ENCODE peak calls at places on chromosomes 2 and 18, in ten cellular contexts. One of them, this sample, is unnamed.

GRCh38 chr2:96408631-96409542 is 73.3 kb downstream of the NCAPH start:
- DNase-seq in psoas muscle: no peak
- DNase-seq in OCI-LY7: peak; percentile 10
- DNase-seq in mesendoderm: no peak
- DNase-seq in endodermal cell: no peak
- DNase-seq in heart right ventricle: peak; percentile 76
- DNase-seq in body of pancreas: peak; percentile 72
- DNase-seq in right cardiac atrium: peak; percentile 84
- DNase-seq in dorsolateral prefrontal cortex: peak; percentile 87
- DNase-seq in uterus: peak; percentile 61
- DNase-seq in this sample: no peak

GRCh38 chr2:27765621-27766286 is 5.8 kb upstream of the MRPL33 start:
- DNase-seq in mesendoderm: no peak
- DNase-seq in body of pancreas: peak; percentile 87
- DNase-seq in psoas muscle: peak; percentile 76
- DNase-seq in OCI-LY7: no peak
- DNase-seq in right cardiac atrium: peak; percentile 70
- DNase-seq in endodermal cell: no peak
- DNase-seq in uterus: peak; percentile 43
- DNase-seq in heart right ventricle: peak; percentile 39
- DNase-seq in dorsolateral prefrontal cortex: no peak
- DNase-seq in this sample: no peak

GRCh38 chr2:9663008-9663879 is 32.4 kb upstream of the YWHAQ start:
- DNase-seq in dorsolateral prefrontal cortex: no peak
- DNase-seq in right cardiac atrium: no peak
- DNase-seq in OCI-LY7: no peak
- DNase-seq in psoas muscle: no peak
- DNase-seq in uterus: no peak
- DNase-seq in mesendoderm: no peak
- DNase-seq in endodermal cell: no peak
- DNase-seq in heart right ventricle: no peak
- DNase-seq in body of pancreas: no peak
- DNase-seq in this sample: no peak

GRCh38 chr18:48905541-48905940 is 45.2 kb downstream of the SMAD7 start:
- DNase-seq in psoas muscle: no peak
- DNase-seq in body of pancreas: no peak
- DNase-seq in dorsolateral prefrontal cortex: no peak
- DNase-seq in endodermal cell: no peak
- DNase-seq in OCI-LY7: no peak
- DNase-seq in mesendoderm: no peak
- DNase-seq in heart right ventricle: no peak
- DNase-seq in right cardiac atrium: no peak
- DNase-seq in uterus: no peak
- DNase-seq in this sample: no peak

GRCh38 chr2:223060201-223060825 is 8.3 kb downstream of the KCNE4 start:
- DNase-seq in dorsolateral prefrontal cortex: no peak
- DNase-seq in OCI-LY7: no peak
- DNase-seq in body of pancreas: no peak
- DNase-seq in mesendoderm: no peak
- DNase-seq in right cardiac atrium: no peak
- DNase-seq in heart right ventricle: no peak
- DNase-seq in endodermal cell: no peak
- DNase-seq in uterus: no peak
- DNase-seq in psoas muscle: no peak
- DNase-seq in this sample: no peak

GRCh38 chr18:79529991-79530390 is 134.3 kb downstream of the NFATC1 start:
- DNase-seq in OCI-LY7: no peak
- DNase-seq in body of pancreas: no peak
- DNase-seq in psoas muscle: peak; percentile 41
- DNase-seq in heart right ventricle: no peak
- DNase-seq in mesendoderm: no peak
- DNase-seq in right cardiac atrium: peak; percentile 8
- DNase-seq in uterus: peak; percentile 11
- DNase-seq in dorsolateral prefrontal cortex: peak; percentile 9
- DNase-seq in endodermal cell: no peak
- DNase-seq in this sample: no peak

GRCh38 chr2:225004531-225004930 is 37.7 kb downstream of the DOCK10 start:
- DNase-seq in mesendoderm: no peak
- DNase-seq in right cardiac atrium: no peak
- DNase-seq in endodermal cell: no peak
- DNase-seq in uterus: no peak
- DNase-seq in dorsolateral prefrontal cortex: no peak
- DNase-seq in body of pancreas: no peak
- DNase-seq in heart right ventricle: no peak
- DNase-seq in OCI-LY7: no peak
- DNase-seq in psoas muscle: no peak
- DNase-seq in this sample: peak; percentile 62

GRCh38 chr18:69908838-69909237 is 38.8 kb downstream of the CD226 start:
- DNase-seq in right cardiac atrium: no peak
- DNase-seq in dorsolateral prefrontal cortex: no peak
- DNase-seq in mesendoderm: no peak
- DNase-seq in OCI-LY7: no peak
- DNase-seq in heart right ventricle: no peak
- DNase-seq in psoas muscle: no peak
- DNase-seq in body of pancreas: no peak
- DNase-seq in endodermal cell: no peak
- DNase-seq in uterus: no peak
- DNase-seq in this sample: no peak

GRCh38 chr18:22180722-22181121 is 11.3 kb downstream of the GATA6 start:
- DNase-seq in right cardiac atrium: no peak
- DNase-seq in body of pancreas: no peak
- DNase-seq in mesendoderm: no peak
- DNase-seq in endodermal cell: peak; percentile 57
- DNase-seq in uterus: no peak
- DNase-seq in heart right ventricle: no peak
- DNase-seq in OCI-LY7: no peak
- DNase-seq in dorsolateral prefrontal cortex: no peak
- DNase-seq in psoas muscle: no peak
- DNase-seq in this sample: no peak
- H3K27ac ChIP-seq in right cardiac atrium: peak overlapping the region; percentile 73
- H3K27ac ChIP-seq in body of pancreas: peak overlapping the region; percentile 100
- H3K27ac ChIP-seq in mesendoderm: no peak overlapping the region
- H3K27ac ChIP-seq in endodermal cell: no peak overlapping the region
- H3K27ac ChIP-seq in uterus: peak overlapping the region; percentile 100
- H3K27ac ChIP-seq in heart right ventricle: peak overlapping the region; percentile 3
- H3K27ac ChIP-seq in OCI-LY7: no peak overlapping the region
- H3K27ac ChIP-seq in dorsolateral prefrontal cortex: no peak overlapping the region
- H3K27ac ChIP-seq in psoas muscle: no peak overlapping the region
- H3K27ac ChIP-seq in this sample: no peak overlapping the region

GRCh38 chr2:241490825-241491505 is 17.4 kb downstream of the STK25 start:
- DNase-seq in right cardiac atrium: no peak
- DNase-seq in OCI-LY7: no peak
- DNase-seq in endodermal cell: no peak
- DNase-seq in body of pancreas: no peak
- DNase-seq in mesendoderm: no peak
- DNase-seq in dorsolateral prefrontal cortex: no peak
- DNase-seq in psoas muscle: no peak
- DNase-seq in heart right ventricle: no peak
- DNase-seq in uterus: no peak
- DNase-seq in this sample: peak; percentile 61

GRCh38 chr2:241489080-241489479 is 19.3 kb downstream of the STK25 start:
- DNase-seq in uterus: no peak
- DNase-seq in dorsolateral prefrontal cortex: no peak
- DNase-seq in endodermal cell: no peak
- DNase-seq in right cardiac atrium: no peak
- DNase-seq in mesendoderm: no peak
- DNase-seq in body of pancreas: no peak
- DNase-seq in OCI-LY7: no peak
- DNase-seq in psoas muscle: no peak
- DNase-seq in heart right ventricle: no peak
- DNase-seq in this sample: no peak

GRCh38 chr2:241491549-241492173 is 16.7 kb downstream of the STK25 start:
- DNase-seq in OCI-LY7: no peak
- DNase-seq in endodermal cell: no peak
- DNase-seq in heart right ventricle: no peak
- DNase-seq in mesendoderm: no peak
- DNase-seq in psoas muscle: no peak
- DNase-seq in body of pancreas: no peak
- DNase-seq in uterus: no peak
- DNase-seq in dorsolateral prefrontal cortex: no peak
- DNase-seq in right cardiac atrium: no peak
- DNase-seq in this sample: peak; percentile 41

GRCh38 chr2:241490444-241490760 is 18.0 kb downstream of the STK25 start:
- DNase-seq in heart right ventricle: no peak
- DNase-seq in uterus: no peak
- DNase-seq in mesendoderm: peak; percentile 47
- DNase-seq in psoas muscle: no peak
- DNase-seq in right cardiac atrium: no peak
- DNase-seq in OCI-LY7: no peak
- DNase-seq in endodermal cell: no peak
- DNase-seq in body of pancreas: no peak
- DNase-seq in dorsolateral prefrontal cortex: no peak
- DNase-seq in this sample: no peak

DNA sequence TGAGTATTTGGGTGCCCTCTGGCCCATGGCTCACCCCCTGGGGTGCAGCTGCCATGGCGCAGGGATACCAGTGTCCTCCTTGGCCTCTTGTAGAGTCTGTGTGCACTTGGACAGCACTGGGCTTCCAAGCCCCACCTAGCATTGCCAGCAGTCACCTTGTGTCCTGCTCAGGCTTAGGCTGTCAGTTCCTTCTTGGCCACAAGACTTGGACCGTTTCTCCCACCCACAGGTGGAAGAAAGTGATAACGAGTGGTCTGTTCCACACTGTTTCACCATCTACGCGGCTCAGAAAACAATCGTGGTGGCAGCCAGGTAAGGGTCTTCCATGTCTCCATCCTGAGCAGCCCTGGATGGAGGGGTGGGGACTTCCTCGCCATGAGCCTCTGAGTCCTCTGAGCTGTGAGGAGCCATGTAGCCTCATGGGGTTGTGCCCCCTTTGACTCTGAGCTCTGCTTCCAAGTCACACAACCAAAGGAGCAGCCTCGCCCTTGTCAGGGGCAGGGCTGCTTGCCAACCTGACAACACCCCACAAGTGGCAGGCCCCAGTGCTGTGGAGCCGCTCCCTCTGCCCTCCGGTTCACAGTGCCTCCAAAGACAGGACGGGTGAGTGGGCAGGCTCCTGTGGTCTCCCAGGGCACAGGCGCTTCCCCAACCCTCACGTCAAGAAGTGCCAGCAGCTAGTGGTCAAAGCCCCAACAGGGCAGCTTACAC is 18.5 kb downstream of the STK25 start:
- DNase-seq in dorsolateral prefrontal cortex: no peak
- DNase-seq in mesendoderm: no peak
- DNase-seq in psoas muscle: no peak
- DNase-seq in uterus: no peak
- DNase-seq in right cardiac atrium: no peak
- DNase-seq in endodermal cell: no peak
- DNase-seq in body of pancreas: no peak
- DNase-seq in heart right ventricle: no peak
- DNase-seq in OCI-LY7: no peak
- DNase-seq in this sample: no peak
- H3K27ac ChIP-seq in dorsolateral prefrontal cortex: peak overlapping the region; percentile 20
- H3K27ac ChIP-seq in mesendoderm: no peak overlapping the region
- H3K27ac ChIP-seq in psoas muscle: peak overlapping the region; percentile 23
- H3K27ac ChIP-seq in uterus: no peak overlapping the region
- H3K27ac ChIP-seq in right cardiac atrium: no peak overlapping the region
- H3K27ac ChIP-seq in endodermal cell: no peak overlapping the region
- H3K27ac ChIP-seq in body of pancreas: no peak overlapping the region
- H3K27ac ChIP-seq in heart right ventricle: no peak overlapping the region
- H3K27ac ChIP-seq in OCI-LY7: no peak overlapping the region
- H3K27ac ChIP-seq in this sample: no peak overlapping the region

DNA sequence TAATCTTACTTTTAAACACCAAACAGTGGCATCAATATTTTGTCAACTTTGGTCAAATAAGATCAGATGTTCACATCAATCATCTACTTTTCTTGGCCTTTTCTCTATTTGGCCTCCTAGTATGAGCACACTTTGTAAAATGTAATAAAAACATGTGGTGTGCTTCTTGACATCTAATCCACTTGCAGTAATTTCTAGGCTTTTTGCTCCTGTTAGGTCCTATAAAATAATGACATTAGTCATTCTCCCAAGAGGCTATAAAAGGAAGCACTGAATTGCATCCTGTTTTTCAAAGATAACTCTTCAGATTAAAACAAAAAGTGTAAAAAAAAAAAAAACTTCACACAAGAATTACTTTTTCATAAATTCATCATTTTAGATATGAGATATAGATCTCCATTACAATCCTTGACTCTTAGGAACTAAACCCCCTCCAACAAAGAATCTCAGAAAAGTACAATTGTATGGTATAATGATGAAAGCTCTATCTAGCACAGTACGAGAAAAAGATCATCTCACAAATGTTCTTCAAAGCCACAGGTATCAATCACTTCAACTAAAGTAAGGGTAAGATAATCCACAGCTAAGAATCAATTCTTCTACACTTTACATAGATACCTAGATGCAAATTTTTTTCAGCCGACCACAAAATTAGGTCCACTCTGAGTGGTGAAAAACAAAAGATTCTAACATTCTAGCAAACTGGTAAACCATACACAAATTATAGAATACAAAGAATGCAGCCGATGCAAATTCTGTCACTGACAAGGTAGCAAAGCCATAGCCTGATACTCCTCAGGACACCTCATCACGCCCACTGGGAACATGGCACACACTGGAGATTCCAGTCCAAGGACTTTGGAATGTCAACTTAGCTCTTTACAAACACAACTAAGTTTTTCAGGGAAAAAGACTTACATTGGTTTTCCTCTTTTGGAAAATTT is 2.7 kb downstream of the BCL2 start:
- DNase-seq in mesendoderm: no peak
- DNase-seq in psoas muscle: no peak
- DNase-seq in right cardiac atrium: no peak
- DNase-seq in uterus: no peak
- DNase-seq in dorsolateral prefrontal cortex: no peak
- DNase-seq in endodermal cell: no peak
- DNase-seq in OCI-LY7: no peak
- DNase-seq in body of pancreas: no peak
- DNase-seq in heart right ventricle: no peak
- DNase-seq in this sample: no peak
- H3K27ac ChIP-seq in mesendoderm: no peak overlapping the region
- H3K27ac ChIP-seq in psoas muscle: peak overlapping the region; percentile 72
- H3K27ac ChIP-seq in right cardiac atrium: no peak overlapping the region
- H3K27ac ChIP-seq in uterus: peak overlapping the region; percentile 89
- H3K27ac ChIP-seq in dorsolateral prefrontal cortex: peak overlapping the region; percentile 88
- H3K27ac ChIP-seq in endodermal cell: no peak overlapping the region
- H3K27ac ChIP-seq in OCI-LY7: no peak overlapping the region
- H3K27ac ChIP-seq in body of pancreas: peak overlapping the region; percentile 85
- H3K27ac ChIP-seq in heart right ventricle: no peak overlapping the region
- H3K27ac ChIP-seq in this sample: no peak overlapping the region

GRCh38 chr18:3463052-3463451 is 13.1 kb downstream of the TGIF1 start:
- DNase-seq in mesendoderm: no peak
- DNase-seq in psoas muscle: no peak
- DNase-seq in uterus: no peak
- DNase-seq in OCI-LY7: no peak
- DNase-seq in body of pancreas: no peak
- DNase-seq in endodermal cell: no peak
- DNase-seq in dorsolateral prefrontal cortex: no peak
- DNase-seq in heart right ventricle: no peak
- DNase-seq in right cardiac atrium: no peak
- DNase-seq in this sample: no peak

GRCh38 chr18:3458952-3459853 is 9.2 kb downstream of the TGIF1 start:
- DNase-seq in psoas muscle: no peak
- DNase-seq in endodermal cell: no peak
- DNase-seq in heart right ventricle: no peak
- DNase-seq in dorsolateral prefrontal cortex: no peak
- DNase-seq in right cardiac atrium: no peak
- DNase-seq in mesendoderm: no peak
- DNase-seq in body of pancreas: no peak
- DNase-seq in OCI-LY7: no peak
- DNase-seq in uterus: no peak
- DNase-seq in this sample: no peak

GRCh38 chr18:3458378-3458777 is 8.4 kb downstream of the TGIF1 start:
- DNase-seq in dorsolateral prefrontal cortex: no peak
- DNase-seq in mesendoderm: peak; percentile 51
- DNase-seq in endodermal cell: no peak
- DNase-seq in psoas muscle: no peak
- DNase-seq in heart right ventricle: no peak
- DNase-seq in right cardiac atrium: no peak
- DNase-seq in uterus: no peak
- DNase-seq in body of pancreas: no peak
- DNase-seq in OCI-LY7: no peak
- DNase-seq in this sample: no peak

GRCh38 chr18:3461704-3462103 is 11.7 kb downstream of the TGIF1 start:
- DNase-seq in OCI-LY7: no peak
- DNase-seq in heart right ventricle: no peak
- DNase-seq in mesendoderm: no peak
- DNase-seq in endodermal cell: no peak
- DNase-seq in body of pancreas: no peak
- DNase-seq in psoas muscle: no peak
- DNase-seq in dorsolateral prefrontal cortex: no peak
- DNase-seq in right cardiac atrium: no peak
- DNase-seq in uterus: no peak
- DNase-seq in this sample: no peak

GRCh38 chr18:3460823-3461398 is 10.9 kb downstream of the TGIF1 start:
- DNase-seq in heart right ventricle: no peak
- DNase-seq in mesendoderm: no peak
- DNase-seq in dorsolateral prefrontal cortex: no peak
- DNase-seq in body of pancreas: no peak
- DNase-seq in right cardiac atrium: no peak
- DNase-seq in endodermal cell: no peak
- DNase-seq in psoas muscle: no peak
- DNase-seq in OCI-LY7: no peak
- DNase-seq in uterus: no peak
- DNase-seq in this sample: no peak
- H3K27ac ChIP-seq in heart right ventricle: no peak overlapping the region
- H3K27ac ChIP-seq in mesendoderm: no peak overlapping the region
- H3K27ac ChIP-seq in dorsolateral prefrontal cortex: no peak overlapping the region
- H3K27ac ChIP-seq in body of pancreas: no peak overlapping the region
- H3K27ac ChIP-seq in right cardiac atrium: no peak overlapping the region
- H3K27ac ChIP-seq in endodermal cell: peak overlapping the region; percentile 42
- H3K27ac ChIP-seq in psoas muscle: no peak overlapping the region
- H3K27ac ChIP-seq in OCI-LY7: no peak overlapping the region
- H3K27ac ChIP-seq in uterus: no peak overlapping the region
- H3K27ac ChIP-seq in this sample: no peak overlapping the region

This sample was measured in SJCRH30.